ENCODE peak calls at places on chromosome 22, in five cellular contexts. F is stomach, Q is ovary, P is tibial nerve, I is H1. Z is an unnamed sample.

GRCh38 chr22:23915230-23915754 is 21.1 kb downstream of the MIF start:
- DNase-seq in P (no peak), F (no peak), I (no peak), Q (no peak), Z (no peak)

GRCh38 chr22:44580176-44580575 is 82.1 kb upstream of the RTL6 start:
- DNase-seq in P (no peak), I (no peak), F (no peak), Q (no peak), Z (no peak)

GRCh38 chr22:24805790-24806662 is at the start of gene SGSM1:
- DNase-seq in Q (peak; percentile 69), P (peak; percentile 43), F (peak; percentile 89), I (peak; percentile 46), Z (no peak)

GRCh38 chr22:46357711-46358505 is 22.4 kb downstream of the TRMU start:
- DNase-seq in I (no peak), F (no peak), P (no peak), Q (no peak), Z (no peak)

GRCh38 chr22:44221710-44222475 is 41.2 kb downstream of the PARVG start:
- DNase-seq in F (no peak), I (no peak), Q (no peak), P (no peak), Z (peak; percentile 85)

GRCh38 chr22:44403930-44404329 is 91.2 kb upstream of the SHISAL1 start:
- DNase-seq in I (no peak), P (no peak), F (no peak), Q (no peak), Z (no peak)

GRCh38 chr22:31692186-31692886 is 30.3 kb upstream of the PISD start:
- DNase-seq in I (no peak), F (no peak), P (no peak), Q (no peak), Z (no peak)

GRCh38 chr22:21823740-21824438 is 43.6 kb downstream of the MAPK1 start:
- DNase-seq in F (no peak), I (no peak), Q (no peak), P (no peak), Z (no peak)

GRCh38 chr22:17565986-17566687 is 2.8 kb downstream of the SLC25A18 start:
- DNase-seq in I (no peak), Q (no peak), P (no peak), F (no peak), Z (no peak)

GRCh38 chr22:24244144-24244787 is 616 bp downstream of the GGT5 start:
- DNase-seq in Q (peak; percentile 71), F (no peak), I (no peak), P (peak; percentile 14), Z (no peak)

GRCh38 chr22:18056161-18056666 is 21.6 kb upstream of the PEX26 start:
- DNase-seq in Q (no peak), I (no peak), P (no peak), F (no peak), Z (no peak)

GRCh38 chr22:46068908-46069481 is 81.3 kb upstream of the PPARA start:
- DNase-seq in P (no peak), Q (no peak), F (peak; percentile 26), I (no peak), Z (no peak)

GRCh38 chr22:20659920-20660319 is 114.0 kb upstream of the SERPIND1 start:
- DNase-seq in F (no peak), P (no peak), Q (no peak), I (no peak), Z (no peak)

GRCh38 chr22:24006207-24006913 is 1.1 kb upstream of the GSTT4 start:
- DNase-seq in F (no peak), I (no peak), P (no peak), Q (no peak), Z (no peak)

GRCh38 chr22:20156042-20156389 is 5.2 kb upstream of the CCDC188 start:
- DNase-seq in F (no peak), I (no peak), Q (no peak), P (no peak), Z (no peak)

DNA sequence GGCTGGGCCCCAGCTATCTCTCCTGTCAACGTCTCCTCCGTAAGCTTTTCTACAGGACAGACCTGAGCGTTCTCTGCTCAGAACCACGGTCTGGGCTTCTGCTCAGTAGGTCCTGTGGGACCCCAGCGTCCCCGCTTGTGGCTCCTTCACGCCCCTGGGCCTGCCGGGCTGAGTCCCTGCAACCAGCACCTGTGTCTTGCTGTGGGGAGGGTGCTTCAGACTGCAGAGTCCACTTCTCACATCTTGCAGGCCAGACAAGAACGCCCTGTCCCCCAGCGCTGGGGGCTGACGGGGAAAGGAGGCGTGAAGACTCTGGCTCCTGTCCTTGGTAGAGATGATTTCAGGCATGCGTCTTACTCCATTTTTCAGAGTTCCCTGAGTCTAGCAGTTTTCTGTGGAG is 1480.8 kb downstream of the BRD1 start:
- DNase-seq in Q (no peak), I (no peak), F (no peak), P (no peak), Z (no peak)
- TF ChIP-seq EP300 in Q (no peak), I (no peak), F (no peak), P (no peak), Z (no peak)

GRCh38 chr22:42294034-42294985 is 23.9 kb upstream of the TCF20 start:
- DNase-seq in I (no peak), P (no peak), Q (peak; percentile 58), F (peak; percentile 38), Z (no peak)
- H3K27me3 ChIP-seq in I (no peaks in the 10 kb centered on the region), P (no peaks in the 10 kb centered on the region), Q (no peaks in the 10 kb centered on the region), F (no peaks in the 10 kb centered on the region), Z (no peaks in the 10 kb centered on the region)

GRCh38 chr22:39534591-39535301 is 2.2 kb upstream of the RPS19BP1 start:
- DNase-seq in F (peak; percentile 91), I (no peak), P (peak; percentile 91), Q (peak; percentile 92), Z (peak; percentile 94)
- TF ChIP-seq POLR2A in F (no peak), I (no peak), P (no peak), Q (no peak), Z (no peak)

GRCh38 chr22:41217553-41218157 is 12.5 kb downstream of the L3MBTL2 start:
- DNase-seq in I (no peak), Q (peak; percentile 84), P (peak; percentile 72), F (peak; percentile 42), Z (peak; percentile 96)
- TF ChIP-seq EP300 in I (no peak), Q (no peak), P (no peak), F (no peak), Z (no peak)

GRCh38 chr22:37336474-37337028 is 54.2 kb downstream of the CYTH4 start:
- DNase-seq in P (no peak), Q (no peak), I (no peak), F (peak; percentile 51), Z (no peak)
- H3K27me3 ChIP-seq in P (no peaks in the 10 kb centered on the region), Q (no peaks in the 10 kb centered on the region), I (no peaks in the 10 kb centered on the region), F (peaks cover 91% of the 10 kb centered on the region), Z (peaks cover 29% of the 10 kb centered on the region)

GRCh38 chr22:27801616-27802388 is at the start of gene MN1:
- DNase-seq in F (peak; percentile 48), Q (peak; percentile 78), I (no peak), P (peak; percentile 64), Z (no peak)
- TF ChIP-seq POLR2A in F (no peak), Q (no peak), I (no peak), P (no peak), Z (no peak)

DNA sequence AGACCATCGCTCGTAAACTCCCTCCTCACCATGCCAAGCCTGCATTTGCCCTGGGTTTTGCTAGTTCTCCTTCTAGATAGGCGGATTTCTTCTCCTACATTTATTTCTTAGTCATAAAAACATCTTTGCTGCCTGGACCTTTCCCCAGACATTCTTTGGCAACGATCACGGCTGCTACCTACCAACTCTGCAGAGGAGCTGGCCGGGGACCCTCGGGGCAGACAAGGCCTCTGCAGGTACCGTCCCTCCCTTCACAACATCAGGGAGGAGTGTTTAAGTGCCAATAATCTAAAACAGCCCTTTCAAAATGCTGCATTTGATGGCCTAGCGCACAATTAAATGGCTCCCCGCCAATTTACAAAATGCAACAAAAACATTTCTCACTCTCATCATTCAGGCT is 34.4 kb downstream of the BRD1 start:
- DNase-seq in Q (no peak), P (no peak), I (no peak), F (no peak), Z (no peak)
- TF ChIP-seq EP300 in Q (no peak), P (no peak), I (no peak), F (no peak), Z (no peak)

GRCh38 chr22:37379716-37380115 is 47.6 kb downstream of the ELFN2 start:
- DNase-seq in I (no peak), P (no peak), F (no peak), Q (no peak), Z (no peak)
- H3K27me3 ChIP-seq in I (no peaks in the 10 kb centered on the region), P (no peaks in the 10 kb centered on the region), F (peaks cover 96% of the 10 kb centered on the region), Q (no peaks in the 10 kb centered on the region), Z (peaks cover 94% of the 10 kb centered on the region)

GRCh38 chr22:29290061-29290460 is 16.4 kb upstream of the GAS2L1 start:
- DNase-seq in I (no peak), F (no peak), Q (no peak), P (no peak), Z (no peak)
- TF ChIP-seq POLR2A in I (no peak), F (no peak), Q (no peak), P (no peak), Z (no peak)

Z was measured in esophagus muscularis mucosa.